ENCODE peak calls at places on chromosomes 3 and 15, in five cellular contexts. H is fibroblast of the aortic adventitia, P is A549, Q is HL-60, T is tibial nerve. I is an unnamed sample.
A peak's percentile ranks its signal among the peaks of the same experiment; 100 is the strongest.

GRCh38 chr15:29135266-29135665 is 134.4 kb downstream of the NSMCE3 start:
- DNase-seq in H (no peak), P (no peak), Q (no peak), T (no peak), I (peak; percentile 81)

GRCh38 chr15:75648156-75649000 is 666 bp downstream of the SNX33 start:
- DNase-seq in H (peak; percentile 61), P (no peak), Q (no peak), T (no peak), I (peak; percentile 32)

GRCh38 chr3:183244219-183244618 is 8.8 kb upstream of the B3GNT5 start:
- DNase-seq in H (peak; percentile 66), P (no peak), Q (peak; percentile 88), T (peak; percentile 40), I (peak; percentile 61)

GRCh38 chr15:65580287-65580686 is 30.6 kb downstream of the INTS14 start:
- DNase-seq in H (peak; percentile 49), P (peak; percentile 50), Q (no peak), T (no peak), I (peak; percentile 75)

GRCh38 chr15:100210338-100210737 is 131.4 kb downstream of the ADAMTS17 start:
- DNase-seq in H (no peak), P (no peak), Q (no peak), T (no peak), I (no peak)

GRCh38 chr15:68700395-68701123 is 120.1 kb downstream of the ANP32A start:
- DNase-seq in H (peak; percentile 85), P (no peak), Q (no peak), T (no peak), I (peak; percentile 75)

GRCh38 chr15:65344909-65345275 is 32.9 kb downstream of the IGDCC3 start:
- DNase-seq in H (no peak), P (no peak), Q (no peak), T (no peak), I (no peak)

GRCh38 chr3:172194702-172195392 is 155.5 kb downstream of the FNDC3B start:
- DNase-seq in H (no peak), P (peak; percentile 55), Q (no peak), T (no peak), I (no peak)

GRCh38 chr3:52361454-52361853 is 45.3 kb downstream of the DNAH1 start:
- DNase-seq in H (no peak), P (no peak), Q (no peak), T (no peak), I (no peak)

GRCh38 chr15:100733786-100734185 is 131.4 kb downstream of the ASB7 start:
- DNase-seq in H (peak; percentile 66), P (no peak), Q (no peak), T (no peak), I (peak; percentile 56)

GRCh38 chr15:82810863-82811421 is 1.5 kb downstream of the WHAMM start:
- DNase-seq in H (no peak), P (no peak), Q (no peak), T (no peak), I (no peak)

GRCh38 chr3:172317984-172318383 is 130.3 kb downstream of the GHSR start:
- DNase-seq in H (peak; percentile 90), P (peak; percentile 13), Q (no peak), T (no peak), I (peak; percentile 87)

GRCh38 chr3:171351676-171352075 is 108.5 kb downstream of the TNIK start:
- DNase-seq in H (peak; percentile 97), P (no peak), Q (no peak), T (no peak), I (peak; percentile 90)

GRCh38 chr3:10511809-10512494 is 6.6 kb upstream of the ATP2B2 start:
- DNase-seq in H (peak; percentile 10), P (no peak), Q (no peak), T (no peak), I (peak; percentile 55)

GRCh38 chr3:126129408-126129891 is 45.5 kb upstream of the SLC41A3 start:
- DNase-seq in H (no peak), P (no peak), Q (no peak), T (no peak), I (peak; percentile 12)

GRCh38 chr15:48978638-48979037 is 14.9 kb upstream of the SHC4 start:
- DNase-seq in H (no peak), P (no peak), Q (no peak), T (no peak), I (no peak)

GRCh38 chr15:95470997-95471692 is 859.4 kb upstream of the NR2F2 start:
- DNase-seq in H (peak; percentile 82), P (no peak), Q (no peak), T (peak; percentile 39), I (no peak)

GRCh38 chr15:60573936-60574335 is 95.0 kb upstream of the ICE2 start:
- DNase-seq in H (no peak), P (no peak), Q (no peak), T (no peak), I (no peak)

GRCh38 chr3:72907131-72907697 is 19.4 kb downstream of the GXYLT2 start:
- DNase-seq in H (peak; percentile 100), P (no peak), Q (no peak), T (no peak), I (peak; percentile 92)

GRCh38 chr3:47113669-47114365 is 50.1 kb downstream of the SETD2 start:
- DNase-seq in H (peak; percentile 43), P (no peak), Q (no peak), T (no peak), I (peak; percentile 85)

GRCh38 chr3:114552527-114552812 is 258.6 kb downstream of the TIGIT start:
- DNase-seq in H (peak; percentile 42), P (no peak), Q (no peak), T (no peak), I (no peak)

GRCh38 chr15:51172190-51172589 is 77.5 kb upstream of the TNFAIP8L3 start:
- DNase-seq in H (peak; percentile 83), P (no peak), Q (no peak), T (no peak), I (peak; percentile 64)

GRCh38 chr3:12960497-12960896 is 112.7 kb downstream of the IQSEC1 start:
- DNase-seq in H (no peak), P (no peak), Q (no peak), T (no peak), I (no peak)

GRCh38 chr3:149658444-149659172 is 783 bp upstream of the WWTR1 start:
- DNase-seq in H (peak; percentile 87), P (peak; percentile 71), Q (no peak), T (peak; percentile 66), I (peak; percentile 90)

GRCh38 chr15:89587955-89588354 is 12.7 kb downstream of the TICRR start:
- DNase-seq in H (peak; percentile 61), P (no peak), Q (no peak), T (no peak), I (peak; percentile 52)

GRCh38 chr3:38454884-38455638 is 1.4 kb downstream of the ACVR2B start:
- DNase-seq in H (no peak), P (peak; percentile 82), Q (peak; percentile 36), T (peak; percentile 57), I (peak; percentile 28)

GRCh38 chr3:10471337-10471721 is 34.1 kb downstream of the ATP2B2 start:
- DNase-seq in H (no peak), P (no peak), Q (no peak), T (no peak), I (peak; percentile 17)

GRCh38 chr15:74542192-74543042 is 1.4 kb downstream of the ARID3B start:
- DNase-seq in H (no peak), P (no peak), Q (peak; percentile 13), T (no peak), I (no peak)
- H3K4me3 ChIP-seq in H (peak overlapping the region; percentile 82), P (peak overlapping the region; percentile 74), Q (peak overlapping the region; percentile 92), T (no peak overlapping the region), I (peak overlapping the region; percentile 85)

DNA sequence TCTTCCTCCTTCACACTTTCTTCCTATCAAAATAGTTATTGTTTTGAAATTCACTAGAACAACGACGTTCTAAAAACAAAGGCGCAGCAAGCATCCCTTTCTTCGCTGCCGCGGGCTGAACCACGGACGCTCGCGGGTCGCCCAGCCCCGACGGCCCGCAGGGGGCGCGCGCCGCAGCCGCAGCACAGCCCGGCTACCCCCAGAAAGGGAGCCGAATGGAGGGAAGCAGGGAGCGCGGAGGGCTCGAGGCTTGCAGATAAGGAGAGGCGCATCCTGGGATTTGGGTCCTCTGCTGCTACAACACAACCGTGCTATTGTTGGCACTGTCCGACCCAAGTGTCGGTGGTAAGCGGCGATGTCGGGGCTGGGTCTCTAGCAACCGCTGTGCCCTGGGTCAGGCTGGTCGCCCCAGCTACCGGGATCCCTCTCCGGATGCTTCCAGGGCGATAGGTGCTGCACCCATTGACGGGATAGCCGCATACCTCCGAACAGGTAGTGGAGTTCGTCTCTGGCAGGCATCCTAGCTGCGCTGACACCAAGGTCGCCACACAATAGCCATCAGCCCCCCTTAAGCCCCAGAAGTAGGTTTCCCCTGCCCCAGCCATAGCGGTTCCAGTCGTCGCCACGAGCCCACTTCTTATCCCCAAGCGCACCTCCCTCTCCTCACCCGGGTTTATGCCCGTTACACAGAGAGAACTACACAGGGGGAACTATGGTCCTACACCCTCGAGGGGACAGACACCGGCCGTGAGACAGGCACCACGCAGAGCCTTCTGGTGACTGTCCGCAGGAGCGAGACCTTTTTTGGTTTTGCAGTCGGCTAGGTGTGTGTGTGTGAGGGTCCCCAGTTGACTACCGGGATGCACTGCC is 6.0 kb downstream of the ONECUT1 start:
- DNase-seq in H (no peak), P (peak; percentile 56), Q (no peak), T (no peak), I (no peak)
- TF ChIP-seq CTCF in H (no peak), P (peak; percentile 64), Q (no peak), T (peak; percentile 10), I (no peak)

GRCh38 chr3:186929186-186929585 is 1.1 kb upstream of the ST6GAL1 start:
- DNase-seq in H (no peak), P (no peak), Q (no peak), T (no peak), I (no peak)
- H3K4me3 ChIP-seq in H (no peak overlapping the region), P (no peak overlapping the region), Q (no peak overlapping the region), T (no peak overlapping the region), I (no peak overlapping the region)

GRCh38 chr3:42662037-42662812 is 8.7 kb downstream of the ZBTB47 start:
- DNase-seq in H (no peak), P (no peak), Q (no peak), T (no peak), I (no peak)

GRCh38 chr3:42661593-42662022 is 8.1 kb downstream of the ZBTB47 start:
- DNase-seq in H (no peak), P (no peak), Q (no peak), T (no peak), I (no peak)

GRCh38 chr3:42660131-42660715 is 6.7 kb downstream of the ZBTB47 start:
- DNase-seq in H (no peak), P (no peak), Q (no peak), T (no peak), I (peak; percentile 57)

GRCh38 chr3:42659451-42660130 is 6.1 kb downstream of the ZBTB47 start:
- DNase-seq in H (no peak), P (no peak), Q (no peak), T (no peak), I (no peak)

GRCh38 chr3:42660898-42661297 is 7.4 kb downstream of the ZBTB47 start:
- DNase-seq in H (no peak), P (no peak), Q (peak; percentile 48), T (no peak), I (no peak)
- TF ChIP-seq CTCF in H (no peak), P (no peak), Q (no peak), T (no peak), I (no peak)

I was measured in foreskin fibroblast.